ENCODE peak calls at places on chromosomes 12 and 14, in four cellular contexts. D is sigmoid colon, J is psoas muscle, E is body of pancreas. Y is an unnamed sample.

GRCh38 chr14:57963071-57963470 is 97.2 kb upstream of the SLC35F4 start:
- DNase-seq in E (no peak), J (no peak), D (no peak), Y (no peak)

GRCh38 chr12:65936529-65936911 is 112.2 kb downstream of the HMGA2 start:
- DNase-seq in J (no peak), D (no peak), E (no peak), Y (no peak)

GRCh38 chr12:54143233-54143986 is 45.4 kb downstream of the SMUG1 start:
- DNase-seq in D (no peak), J (no peak), E (no peak), Y (no peak)

GRCh38 chr12:55693323-55694187 is 14.1 kb downstream of the ITGA7 start:
- DNase-seq in D (peak; percentile 44), J (no peak), E (no peak), Y (no peak)

GRCh38 chr12:45494279-45494678 is 235.2 kb upstream of the ARID2 start:
- DNase-seq in D (no peak), J (no peak), E (no peak), Y (no peak)

GRCh38 chr12:70048521-70049245 is 194.6 kb upstream of the CNOT2 start:
- DNase-seq in E (no peak), D (no peak), J (no peak), Y (no peak)

GRCh38 chr14:24231263-24232120 is 675 bp downstream of the NEDD8 start:
- DNase-seq in D (no peak), J (no peak), E (no peak), Y (no peak)

GRCh38 chr12:132160016-132160415 is 15.8 kb downstream of the NOC4L start:
- DNase-seq in E (no peak), D (no peak), J (peak; percentile 27), Y (no peak)

GRCh38 chr14:76007852-76008251 is 22.3 kb downstream of the IFT43 start:
- DNase-seq in D (no peak), J (no peak), E (no peak), Y (no peak)

DNA sequence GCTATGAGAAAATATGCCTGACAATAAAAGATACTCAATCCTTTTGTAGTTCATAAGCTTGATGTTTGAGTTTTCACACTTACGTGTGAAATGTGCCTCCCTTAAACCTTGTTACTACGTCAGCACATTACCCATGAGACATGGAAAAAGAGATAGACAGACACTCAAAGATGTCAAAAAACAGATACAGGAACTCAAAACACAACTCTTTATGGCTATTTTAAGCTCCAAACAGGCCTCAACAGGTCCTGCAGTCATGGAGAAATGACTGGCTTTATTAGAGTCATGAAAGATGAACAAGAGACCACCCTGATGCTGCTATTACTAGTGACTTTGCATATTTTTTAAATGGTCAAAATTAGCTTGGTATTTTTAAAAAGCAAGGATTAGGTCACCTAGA is 184.5 kb downstream of the MON2 start:
- DNase-seq in E (no peak), J (no peak), D (no peak), Y (no peak)
- TF ChIP-seq CTCF in E (no peak), J (no peak), D (no peak), Y (no peak)

DNA sequence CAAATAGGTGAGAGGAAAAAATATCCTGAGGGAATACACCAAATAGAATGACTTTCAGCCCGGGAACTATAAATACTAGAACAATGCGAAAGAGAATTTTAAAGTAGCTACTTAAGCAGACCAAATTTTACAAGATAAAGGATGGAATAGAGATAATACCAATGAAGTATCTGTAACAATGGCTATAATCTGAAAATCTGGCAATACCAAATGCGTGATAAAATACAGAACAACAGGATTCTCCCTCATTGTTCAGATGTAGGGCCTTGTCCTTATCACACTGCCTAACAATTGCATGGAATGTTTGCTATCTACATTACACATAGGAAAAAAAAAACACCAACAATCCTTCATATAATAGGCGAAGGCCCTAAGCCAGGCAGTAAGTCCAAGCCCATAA is 815.4 kb upstream of the MDGA2 start:
- DNase-seq in D (no peak), J (no peak), E (no peak), Y (no peak)
- H3K4me1 ChIP-seq in D (no peaks in the 10 kb centered on the region), J (no peaks in the 10 kb centered on the region), E (no peaks in the 10 kb centered on the region), Y (no peaks in the 10 kb centered on the region)

DNA sequence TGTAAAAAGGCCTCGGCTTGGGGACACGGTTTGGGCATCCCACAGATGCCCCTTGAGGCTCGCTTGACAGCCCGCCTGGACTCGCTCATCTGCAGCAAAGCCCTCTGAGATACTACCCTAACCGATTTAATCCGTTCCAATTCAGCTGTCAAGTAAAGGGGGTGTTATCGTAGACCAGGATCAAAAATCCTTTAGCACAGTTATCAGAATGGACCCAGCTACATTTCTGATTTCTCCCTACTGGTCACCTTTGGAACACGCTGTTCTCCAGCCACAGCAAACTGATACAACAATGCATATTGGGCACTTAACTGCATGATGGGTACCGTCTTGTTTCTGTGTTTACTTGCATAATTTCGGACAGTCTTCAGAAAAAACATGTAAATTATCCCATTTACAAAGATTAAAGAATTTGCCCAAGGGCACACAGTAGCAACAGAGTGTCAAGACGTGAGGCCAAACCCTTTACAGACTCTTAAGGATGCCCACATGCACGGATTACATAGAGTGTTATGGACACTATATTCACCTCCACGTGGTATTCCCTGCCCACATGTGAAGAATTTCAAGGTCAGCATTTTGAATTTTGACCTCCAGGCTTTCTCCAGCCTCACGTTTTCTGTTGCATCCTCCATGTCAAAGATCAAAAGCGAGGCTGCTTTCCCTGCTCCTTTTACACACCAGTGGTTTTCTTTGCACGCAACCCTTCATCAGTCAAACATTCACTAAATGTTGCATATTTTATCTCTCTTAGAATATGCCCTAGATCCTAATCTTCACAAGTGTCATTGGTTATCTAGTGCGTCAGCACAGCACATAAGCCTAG is 3.2 kb upstream of the DUSP6 start:
- DNase-seq in D (no peak), E (no peak), J (no peak), Y (no peak)
- TF ChIP-seq CTCF in D (no peak), E (peak; percentile 31), J (no peak), Y (no peak)

DNA sequence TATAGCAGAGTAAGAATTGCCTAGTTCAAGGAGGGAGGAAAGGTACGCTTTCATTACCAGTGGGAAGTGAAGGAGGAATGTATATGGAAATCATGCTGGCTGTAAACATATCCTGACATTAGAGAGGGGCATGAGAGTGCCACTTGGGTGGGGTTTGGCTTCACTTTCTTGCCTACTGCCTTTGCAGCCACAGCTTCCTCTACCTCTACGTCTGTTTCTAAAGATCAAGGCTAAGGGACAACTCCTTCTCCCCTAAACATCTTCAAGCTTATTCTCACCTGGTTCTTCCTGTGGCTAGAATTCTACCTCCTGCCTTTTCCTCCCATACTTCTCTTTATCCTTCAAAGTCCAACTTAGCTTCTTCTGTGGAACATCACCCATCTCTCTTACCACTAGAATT is 58.0 kb downstream of the SUSD6 start:
- DNase-seq in E (no peak), J (no peak), D (no peak), Y (no peak)
- H3K4me1 ChIP-seq in E (peaks cover 80% of the 10 kb centered on the region), J (peaks cover 75% of the 10 kb centered on the region), D (peaks cover 96% of the 10 kb centered on the region), Y (peaks cover 26% of the 10 kb centered on the region)

DNA sequence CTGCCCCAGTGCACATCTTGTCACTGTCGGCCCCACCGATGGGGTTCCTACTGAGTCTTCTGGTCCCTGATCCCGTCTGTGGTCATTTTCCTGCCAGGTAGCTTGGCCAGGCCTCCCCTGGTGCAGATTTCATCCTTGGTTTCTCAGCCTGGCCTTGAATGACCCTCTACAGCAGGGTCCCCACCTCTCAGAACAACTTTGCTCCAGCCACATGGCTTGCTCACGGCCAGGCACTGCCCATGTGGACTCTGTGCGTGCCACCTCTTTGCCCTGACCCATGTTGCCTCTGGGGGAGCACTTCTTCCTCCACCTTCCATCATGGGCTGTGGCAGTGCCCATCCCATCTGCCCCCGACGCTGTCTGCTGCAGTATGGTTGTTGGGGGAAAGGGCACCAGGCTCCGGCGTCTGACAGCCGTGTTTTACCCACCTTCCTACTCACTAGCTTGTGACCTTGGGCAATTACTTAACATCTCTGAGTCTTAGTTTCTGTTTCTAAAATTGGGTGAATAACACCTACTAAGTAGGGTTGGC is 2.0 kb upstream of the PTPN6 start:
- DNase-seq in D (no peak), J (peak; percentile 54), E (no peak), Y (no peak)
- TF ChIP-seq CTCF in D (no peak), J (no peak), E (no peak), Y (no peak)

DNA sequence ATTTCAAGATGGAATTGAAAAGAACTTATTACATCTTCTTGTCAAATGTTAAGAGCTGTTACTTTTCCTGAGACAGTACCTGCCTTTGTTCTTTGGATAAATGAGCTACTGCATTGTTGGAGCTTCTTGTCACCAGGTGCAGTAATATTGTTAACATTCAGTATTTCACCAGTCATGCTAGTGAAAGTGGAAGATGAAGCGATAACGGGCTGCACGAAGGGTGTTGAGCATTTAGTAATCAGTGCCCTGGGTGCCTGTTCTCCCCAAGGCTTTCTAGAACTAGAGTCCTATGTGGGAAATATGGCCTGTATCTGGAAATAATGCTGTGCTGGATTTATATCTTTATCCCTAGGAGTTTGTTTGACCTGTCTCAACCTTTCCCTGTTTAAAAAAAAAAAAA is 83.2 kb downstream of the PPP2R5C start:
- DNase-seq in J (no peak), D (no peak), E (no peak), Y (no peak)
- H3K4me1 ChIP-seq in J (peaks cover 17% of the 10 kb centered on the region), D (peaks cover 37% of the 10 kb centered on the region), E (peaks cover 35% of the 10 kb centered on the region), Y (no peaks in the 10 kb centered on the region)

GRCh38 chr12:130958557-130959140 is 4.9 kb downstream of the ADGRD1 start:
- DNase-seq in E (no peak), D (no peak), J (no peak), Y (peak; percentile 17)
- TF ChIP-seq CTCF in E (no peak), D (no peak), J (no peak), Y (no peak)

DNA sequence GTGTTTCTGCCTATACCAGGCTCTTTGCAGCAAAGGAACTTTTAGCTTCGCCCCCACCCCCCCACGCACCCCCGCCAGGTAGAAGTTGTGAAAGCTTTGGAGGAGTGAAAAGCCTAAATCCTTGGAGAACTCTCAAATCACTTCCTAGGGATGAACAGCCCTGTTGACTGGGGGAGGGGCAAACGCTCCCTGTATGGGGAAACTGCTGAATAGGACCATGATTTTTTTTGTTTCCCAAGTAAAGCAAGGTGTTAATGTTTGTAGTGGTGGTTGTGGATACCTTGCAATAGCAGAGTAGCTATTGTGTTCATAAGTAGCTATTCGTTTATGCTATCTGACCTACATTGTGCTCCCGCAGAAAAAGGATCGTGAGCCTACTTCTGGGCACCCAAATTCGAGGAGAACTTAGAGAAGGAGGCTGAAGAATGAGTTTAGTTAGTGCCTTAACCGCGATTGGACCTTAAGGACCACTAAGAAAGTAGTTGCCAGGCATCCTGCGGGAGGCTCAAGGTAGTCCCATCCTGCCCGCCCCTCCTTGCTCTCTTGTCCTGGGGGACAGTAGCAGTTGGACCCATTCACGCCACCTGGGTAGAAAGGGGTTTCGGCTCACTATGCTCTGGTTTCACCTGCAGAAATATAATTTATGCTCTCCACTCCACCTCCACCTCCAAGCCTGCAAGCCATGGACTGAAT is 901 bp upstream of the NFKBIA start:
- DNase-seq in D (peak; percentile 79), E (no peak), J (peak; percentile 57), Y (peak; percentile 68)
- H3K4me1 ChIP-seq in D (peaks cover 48% of the 10 kb centered on the region), E (peaks cover 31% of the 10 kb centered on the region), J (peaks cover 36% of the 10 kb centered on the region), Y (peaks cover 30% of the 10 kb centered on the region)

DNA sequence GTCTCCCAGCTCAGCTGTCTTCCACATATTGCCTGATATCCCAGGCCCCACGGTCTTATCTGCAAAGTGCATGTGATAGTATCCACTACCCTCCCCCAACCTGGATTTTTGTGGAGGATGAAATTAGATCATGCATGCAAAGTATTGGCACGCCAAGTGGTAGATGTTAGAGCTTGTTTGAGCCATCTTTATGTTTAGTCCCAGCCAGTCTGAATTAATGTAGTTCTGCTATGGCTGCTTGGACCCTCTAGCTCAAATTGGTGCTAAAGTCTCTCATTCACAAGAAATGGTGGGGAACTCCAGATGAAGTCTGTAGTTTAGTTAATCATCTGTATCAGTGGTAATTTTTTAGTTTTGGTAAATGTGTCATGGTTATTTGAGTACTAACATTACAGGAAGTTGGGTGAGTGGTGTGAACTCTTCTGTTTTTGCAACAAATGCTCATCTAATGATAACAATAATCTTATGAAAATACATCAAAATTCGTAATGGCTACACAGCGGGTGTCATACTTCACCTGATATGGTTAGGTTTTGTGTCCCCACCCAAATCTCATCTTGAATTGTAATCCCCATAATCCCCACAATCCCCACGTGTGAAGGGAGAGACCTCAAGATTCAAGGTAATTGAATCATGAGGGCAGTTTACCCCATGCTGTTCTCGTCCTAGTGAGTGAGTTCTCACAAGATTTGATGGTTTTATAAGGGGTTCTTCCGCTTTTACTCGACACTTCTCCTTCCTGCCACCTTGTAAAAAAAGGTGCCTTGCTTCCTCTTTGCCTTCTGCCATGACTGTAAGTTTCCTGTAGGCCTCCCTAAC is 209.2 kb upstream of the FOXN3 start:
- DNase-seq in J (no peak), E (no peak), D (no peak), Y (no peak)
- TF ChIP-seq CTCF in J (no peak), E (no peak), D (no peak), Y (no peak)